ENCODE peak calls at places on chromosomes 13 and 19, in six cellular contexts. V is DMS153; K is activated naive CD8-positive, alpha-beta T cell treated with anti-CD3 and anti-CD28 coated beads, Interleukin-2, amount 50 U/mL, for 24 hours; P is cardiac muscle cell; Z is amniotic stem cell; A is substantia nigra. W is an unnamed sample.

GRCh38 chr13:35917942-35918645 is 213.1 kb downstream of the DCLK1 start:
- DNase-seq in V (no peak), K (no peak), P (no peak), Z (peak), A (no peak), W (no peak)

GRCh38 chr13:64446372-64446771 is 2783.8 kb downstream of the PCDH9 start:
- DNase-seq in V (no peak), K (no peak), P (no peak), Z (no peak), A (no peak), W (no peak)

GRCh38 chr13:77544765-77545316 is 9.3 kb downstream of the SCEL start:
- DNase-seq in V (no peak), K (no peak), P (no peak), Z (no peak), A (no peak), W (no peak)

GRCh38 chr19:45863840-45864628 is at the start of gene FOXA3:
- DNase-seq in V (no peak), K (peak), P (peak), Z (no peak), A (no peak), W (peak)

GRCh38 chr19:35288331-35288730 is 3.6 kb upstream of the MAG start:
- DNase-seq in V (no peak), K (no peak), P (no peak), Z (no peak), A (no peak), W (no peak)

GRCh38 chr19:4976412-4977298 is 7.7 kb downstream of the KDM4B start:
- DNase-seq in V (peak), K (no peak), P (peak), Z (no peak), A (peak), W (no peak)

GRCh38 chr19:18415177-18415867 is 3.9 kb upstream of the SSBP4 start:
- DNase-seq in V (no peak), K (no peak), P (peak), Z (no peak), A (peak), W (no peak)

GRCh38 chr13:48630791-48631190 is 22.9 kb upstream of the CYSLTR2 start:
- DNase-seq in V (no peak), K (no peak), P (no peak), Z (no peak), A (no peak), W (no peak)

GRCh38 chr19:39941615-39942507 is 7.4 kb upstream of the FCGBP start:
- DNase-seq in V (no peak), K (peak), P (peak), Z (no peak), A (no peak), W (no peak)

GRCh38 chr19:1125601-1126533 is 22.1 kb downstream of the GPX4 start:
- DNase-seq in V (no peak), K (no peak), P (no peak), Z (no peak), A (no peak), W (no peak)

GRCh38 chr19:8221161-8221560 is 12.0 kb downstream of the CERS4 start:
- DNase-seq in V (no peak), K (no peak), P (no peak), Z (no peak), A (peak), W (no peak)